ENCODE peak calls at places on chromosomes 1 and 21, in six cellular contexts. U is RWPE1; P is stimulated activated CD4-positive, alpha-beta T cell treated with anti-CD3 and anti-CD28 coated beads, Interleukin-4, amount 100 ng/mL, for 1 hour; N is T-helper 9 cell; G is A172; Q is HT1080. C is an unnamed sample.
A peak's percentile ranks its signal among the peaks of the same experiment; 100 is the strongest.

GRCh38 chr1:218171302-218171893 is 113.7 kb upstream of the RRP15 start:
- DNase-seq in U (peak; percentile 19), P (no peak), N (no peak), G (peak; percentile 49), Q (peak; percentile 7), C (no peak)

GRCh38 chr21:37338671-37339526 is 27.7 kb upstream of the DYRK1A start:
- DNase-seq in U (peak; percentile 95), P (no peak), N (no peak), G (peak; percentile 98), Q (peak; percentile 80), C (peak; percentile 97)

GRCh38 chr1:244280859-244281258 is 170.8 kb downstream of the ADSS2 start:
- DNase-seq in U (no peak), P (no peak), N (no peak), G (no peak), Q (no peak), C (no peak)

GRCh38 chr1:153510984-153511410 is 24.8 kb downstream of the S100A6 start:
- DNase-seq in U (peak; percentile 85), P (peak; percentile 80), N (peak; percentile 73), G (peak; percentile 90), Q (peak; percentile 73), C (no peak)

GRCh38 chr1:213252026-213252425 is 201.0 kb downstream of the RPS6KC1 start:
- DNase-seq in U (no peak), P (no peak), N (no peak), G (no peak), Q (no peak), C (no peak)

GRCh38 chr1:201647094-201647493 is 108.2 kb downstream of the NAV1 start:
- DNase-seq in U (no peak), P (no peak), N (no peak), G (no peak), Q (no peak), C (no peak)

GRCh38 chr1:234409328-234409727 is 36.1 kb downstream of the COA6 start:
- DNase-seq in U (no peak), P (no peak), N (no peak), G (no peak), Q (no peak), C (no peak)

GRCh38 chr1:23799570-23800395 is 771 bp downstream of the GALE start:
- DNase-seq in U (peak; percentile 97), P (peak; percentile 23), N (no peak), G (peak; percentile 92), Q (peak; percentile 96), C (peak; percentile 87)

GRCh38 chr1:200372095-200372884 is 37.5 kb downstream of the ZNF281 start:
- DNase-seq in U (peak; percentile 87), P (no peak), N (no peak), G (peak; percentile 72), Q (peak; percentile 82), C (peak; percentile 70)

GRCh38 chr1:214901718-214902117 is 180.8 kb upstream of the KCNK2 start:
- DNase-seq in U (peak; percentile 74), P (no peak), N (no peak), G (peak; percentile 70), Q (peak; percentile 88), C (peak; percentile 82)

GRCh38 chr1:43558346-43558841 is 27.7 kb downstream of the PTPRF start:
- DNase-seq in U (no peak), P (no peak), N (no peak), G (no peak), Q (no peak), C (no peak)

GRCh38 chr1:148372731-148373130 is 110.4 kb downstream of the PPIAL4G start:
- DNase-seq in U (no peak), P (no peak), N (no peak), G (peak; percentile 51), Q (peak; percentile 70), C (no peak)

GRCh38 chr1:244272471-244273261 is 179.0 kb downstream of the ADSS2 start:
- DNase-seq in U (peak; percentile 80), P (peak; percentile 58), N (peak; percentile 59), G (peak; percentile 96), Q (peak; percentile 82), C (peak; percentile 44)

GRCh38 chr1:225735252-225736149 is 42.1 kb upstream of the SRP9 start:
- DNase-seq in U (peak; percentile 97), P (no peak), N (no peak), G (peak; percentile 98), Q (peak; percentile 95), C (peak; percentile 94)

GRCh38 chr1:85201340-85202091 is 700 bp upstream of the SYDE2 start:
- DNase-seq in U (peak; percentile 68), P (peak; percentile 67), N (peak; percentile 64), G (peak; percentile 21), Q (peak; percentile 60), C (peak; percentile 54)

GRCh38 chr1:73859227-73859626 is 338.7 kb downstream of the LRRIQ3 start:
- DNase-seq in U (peak; percentile 26), P (no peak), N (no peak), G (no peak), Q (peak; percentile 5), C (peak; percentile 24)

GRCh38 chr1:225480825-225481434 is 53.1 kb upstream of the LBR start:
- DNase-seq in U (peak; percentile 81), P (peak; percentile 58), N (peak; percentile 32), G (peak; percentile 40), Q (peak; percentile 28), C (no peak)

GRCh38 chr21:45151484-45152115 is 77.2 kb downstream of the ADARB1 start:
- DNase-seq in U (no peak), P (no peak), N (no peak), G (no peak), Q (no peak), C (no peak)

GRCh38 chr1:172167801-172168596 is 252.5 kb upstream of the C1orf105 start:
- DNase-seq in U (no peak), P (no peak), N (no peak), G (peak; percentile 57), Q (peak; percentile 56), C (no peak)

GRCh38 chr1:6183520-6183989 is 3.4 kb upstream of the CHD5 start:
- DNase-seq in U (no peak), P (no peak), N (no peak), G (no peak), Q (peak; percentile 48), C (no peak)

GRCh38 chr21:33951276-33952178 is 35.9 kb upstream of the ATP5PO start:
- DNase-seq in U (no peak), P (no peak), N (no peak), G (no peak), Q (no peak), C (no peak)

GRCh38 chr1:19068639-19069276 is 112.3 kb upstream of the IFFO2 start:
- DNase-seq in U (no peak), P (no peak), N (no peak), G (no peak), Q (no peak), C (no peak)

GRCh38 chr1:171152533-171152932 is 32.6 kb upstream of the FMO2 start:
- DNase-seq in U (no peak), P (no peak), N (no peak), G (no peak), Q (no peak), C (no peak)

GRCh38 chr1:37474697-37475379 is 458 bp downstream of the ZC3H12A start:
- DNase-seq in U (no peak), P (no peak), N (no peak), G (peak; percentile 10), Q (peak; percentile 51), C (no peak)

GRCh38 chr21:45877160-45877438 is 104.5 kb upstream of the COL6A1 start:
- DNase-seq in U (no peak), P (no peak), N (no peak), G (no peak), Q (no peak), C (no peak)

GRCh38 chr1:171251741-171252300 is 3.5 kb downstream of the FMO1 start:
- DNase-seq in U (peak; percentile 19), P (peak; percentile 28), N (no peak), G (peak; percentile 22), Q (no peak), C (no peak)

GRCh38 chr21:43959231-43960041 is 52.7 kb upstream of the TRAPPC10 start:
- DNase-seq in U (no peak), P (no peak), N (no peak), G (no peak), Q (no peak), C (no peak)

GRCh38 chr21:15279484-15279883 is 214.7 kb upstream of the NRIP1 start:
- DNase-seq in U (peak; percentile 11), P (no peak), N (no peak), G (no peak), Q (no peak), C (peak; percentile 53)

GRCh38 chr1:219585837-219586465 is 27.0 kb downstream of the ZC3H11B start:
- DNase-seq in U (no peak), P (no peak), N (no peak), G (no peak), Q (no peak), C (peak; percentile 24)

GRCh38 chr1:169466259-169467230 is 19.2 kb downstream of the SLC19A2 start:
- DNase-seq in U (peak; percentile 29), P (no peak), N (no peak), G (peak; percentile 60), Q (peak; percentile 56), C (no peak)

GRCh38 chr21:36820176-36821031 is 121.5 kb downstream of the SIM2 start:
- DNase-seq in U (no peak), P (no peak), N (no peak), G (no peak), Q (no peak), C (no peak)

GRCh38 chr1:1122981-1123480 is 7.1 kb upstream of the C1orf159 start:
- DNase-seq in U (no peak), P (no peak), N (no peak), G (no peak), Q (no peak), C (no peak)

GRCh38 chr21:34092241-34092921 is 19.0 kb downstream of the MRPS6 start:
- DNase-seq in U (no peak), P (no peak), N (no peak), G (no peak), Q (peak; percentile 12), C (no peak)

GRCh38 chr1:63732666-63733065 is 41.2 kb upstream of the ROR1 start:
- DNase-seq in U (no peak), P (no peak), N (no peak), G (peak; percentile 12), Q (peak; percentile 37), C (no peak)

GRCh38 chr1:148362141-148362929 is 120.8 kb downstream of the PPIAL4G start:
- DNase-seq in U (peak; percentile 82), P (peak; percentile 53), N (peak; percentile 26), G (no peak), Q (no peak), C (no peak)

GRCh38 chr21:31862078-31862477 is 10.7 kb upstream of the HUNK start:
- DNase-seq in U (no peak), P (no peak), N (no peak), G (no peak), Q (no peak), C (no peak)

GRCh38 chr1:227943354-227943753 is 4.4 kb downstream of the WNT9A start:
- DNase-seq in U (no peak), P (no peak), N (no peak), G (no peak), Q (no peak), C (no peak)

GRCh38 chr21:36255650-36256047 is 64.3 kb upstream of the MORC3 start:
- DNase-seq in U (no peak), P (no peak), N (no peak), G (no peak), Q (no peak), C (no peak)